ENCODE peak calls at places on chromosomes 5 and 9, in five cellular contexts. P is mucosa of descending colon, M is bronchial epithelial cell, L is left colon, E is right cardiac atrium. H is an unnamed sample.

GRCh38 chr9:91177661-91178280 is 183.9 kb downstream of the AUH start:
- DNase-seq in L (peak; percentile 49), P (peak; percentile 77), E (no peak), M (peak; percentile 85), H (peak; percentile 76)

GRCh38 chr5:40554794-40555193 is 124.9 kb upstream of the PTGER4 start:
- DNase-seq in E (no peak), P (no peak), M (no peak), L (peak; percentile 36), H (no peak)

GRCh38 chr9:129404621-129405020 is 216.3 kb downstream of the C9orf50 start:
- DNase-seq in L (no peak), E (peak; percentile 40), P (peak; percentile 30), M (no peak), H (no peak)

GRCh38 chr5:154038241-154038603 is 488 bp downstream of the FAM114A2 start:
- DNase-seq in E (peak; percentile 36), P (peak; percentile 52), M (peak; percentile 40), L (peak; percentile 42), H (peak; percentile 41)

GRCh38 chr9:71637433-71637832 is 130.9 kb downstream of the CEMIP2 start:
- DNase-seq in M (no peak), E (no peak), L (no peak), P (no peak), H (no peak)

GRCh38 chr5:68057186-68057585 is 158.4 kb upstream of the PIK3R1 start:
- DNase-seq in L (no peak), M (no peak), P (no peak), E (no peak), H (no peak)

GRCh38 chr5:93929146-93929545 is 187.7 kb upstream of the POU5F2 start:
- DNase-seq in L (no peak), E (no peak), M (no peak), P (no peak), H (no peak)

GRCh38 chr9:3751125-3751758 is 225.4 kb upstream of the RFX3 start:
- DNase-seq in L (no peak), E (no peak), P (no peak), M (no peak), H (peak; percentile 8)

GRCh38 chr5:94276056-94276455 is 342.3 kb downstream of the KIAA0825 start:
- DNase-seq in L (no peak), P (no peak), M (peak; percentile 26), E (no peak), H (peak; percentile 21)

GRCh38 chr9:31272456-31273295 is 1111.8 kb upstream of the ACO1 start:
- DNase-seq in M (peak; percentile 95), P (no peak), L (peak; percentile 51), E (no peak), H (peak; percentile 96)

GRCh38 chr9:95645579-95645978 is 128.8 kb upstream of the PTCH1 start:
- DNase-seq in M (no peak), E (no peak), L (no peak), P (no peak), H (no peak)

GRCh38 chr5:179265529-179266290 is 79.6 kb downstream of the ADAMTS2 start:
- DNase-seq in L (peak; percentile 83), M (peak; percentile 4), E (peak; percentile 98), P (peak; percentile 72), H (peak; percentile 10)

GRCh38 chr5:134070979-134071849 is 43.3 kb upstream of the TCF7 start:
- DNase-seq in P (peak; percentile 39), E (peak; percentile 58), L (no peak), M (no peak), H (peak; percentile 14)

GRCh38 chr9:26949604-26950003 is 2.6 kb upstream of the PLAA start:
- DNase-seq in L (no peak), E (no peak), M (peak; percentile 45), P (no peak), H (peak; percentile 46)

GRCh38 chr5:81800797-81801196 is 49.9 kb upstream of the SSBP2 start:
- DNase-seq in L (no peak), M (no peak), E (no peak), P (no peak), H (peak; percentile 48)

GRCh38 chr5:179798144-179798770 is 4.5 kb downstream of the LTC4S start:
- DNase-seq in P (no peak), L (no peak), M (no peak), E (peak; percentile 40), H (no peak)

GRCh38 chr5:42131081-42131480 is 206.0 kb downstream of the FBXO4 start:
- DNase-seq in M (no peak), L (no peak), E (no peak), P (no peak), H (no peak)

GRCh38 chr9:13033959-13034695 is 245.4 kb downstream of the MPDZ start:
- DNase-seq in L (no peak), M (peak; percentile 50), E (peak; percentile 85), P (peak; percentile 55), H (peak; percentile 65)

GRCh38 chr9:115411993-115412452 is 294.1 kb upstream of the TNC start:
- DNase-seq in L (no peak), M (peak; percentile 23), P (no peak), E (no peak), H (peak; percentile 23)

GRCh38 chr9:81268048-81268447 is 421.3 kb downstream of the TLE1 start:
- DNase-seq in E (no peak), P (no peak), L (no peak), M (peak; percentile 17), H (peak; percentile 23)

GRCh38 chr9:88235615-88236014 is 97.3 kb upstream of the SPATA31C2 start:
- DNase-seq in P (no peak), M (no peak), E (no peak), L (no peak), H (no peak)

GRCh38 chr9:124357591-124358361 is 57.5 kb downstream of the PSMB7 start:
- DNase-seq in E (no peak), M (no peak), L (no peak), P (no peak), H (no peak)

GRCh38 chr5:60701317-60701988 is 1.5 kb upstream of the DEPDC1B start:
- DNase-seq in P (no peak), L (no peak), E (no peak), M (peak; percentile 30), H (peak; percentile 48)

GRCh38 chr9:127021664-127022337 is 100.6 kb downstream of the ANGPTL2 start:
- DNase-seq in P (peak; percentile 58), E (peak; percentile 97), L (peak; percentile 78), M (no peak), H (no peak)

GRCh38 chr9:94632736-94633135 is 6.6 kb downstream of the FBP1 start:
- DNase-seq in P (no peak), M (no peak), L (no peak), E (no peak), H (no peak)

GRCh38 chr9:18499987-18500386 is 26.0 kb downstream of the ADAMTSL1 start:
- DNase-seq in E (no peak), P (no peak), M (peak; percentile 79), L (no peak), H (peak; percentile 66)

GRCh38 chr5:14741131-14741530 is 76.6 kb downstream of the OTULIN start:
- DNase-seq in E (no peak), M (no peak), L (no peak), P (no peak), H (no peak)

GRCh38 chr5:171336486-171337206 is 27.6 kb downstream of the TLX3 start:
- DNase-seq in M (peak; percentile 52), L (peak; percentile 29), E (peak; percentile 74), P (peak; percentile 39), H (peak; percentile 68)

GRCh38 chr9:77011973-77012817 is 7.3 kb upstream of the FOXB2 start:
- DNase-seq in L (peak; percentile 34), E (peak; percentile 83), P (peak; percentile 78), M (no peak), H (peak; percentile 46)

GRCh38 chr5:1540166-1540565 is 16.4 kb upstream of the LPCAT1 start:
- DNase-seq in P (no peak), L (no peak), M (no peak), E (no peak), H (no peak)

GRCh38 chr5:134097221-134097620 is 17.3 kb upstream of the TCF7 start:
- DNase-seq in M (no peak), P (no peak), E (no peak), L (no peak), H (no peak)

GRCh38 chr5:176611435-176611834 is 1.5 kb upstream of the GPRIN1 start:
- DNase-seq in M (peak; percentile 70), E (peak; percentile 92), L (peak; percentile 61), P (peak; percentile 78), H (peak; percentile 88)

GRCh38 chr9:137650779-137651178 is 32.0 kb downstream of the EHMT1 start:
- DNase-seq in L (no peak), P (no peak), E (no peak), M (no peak), H (no peak)

GRCh38 chr5:1003296-1003937 is 5.2 kb upstream of the NKD2 start:
- DNase-seq in E (peak; percentile 65), L (peak; percentile 49), P (peak; percentile 39), M (peak; percentile 97), H (peak; percentile 94)

GRCh38 chr5:178113141-178113787 is at the start of gene N4BP3:
- DNase-seq in M (peak; percentile 61), L (peak; percentile 64), E (no peak), P (peak; percentile 86), H (peak; percentile 91)

GRCh38 chr9:135741276-135742219 is 39.6 kb downstream of the KCNT1 start:
- DNase-seq in L (no peak), P (no peak), M (no peak), E (no peak), H (no peak)

GRCh38 chr5:163106098-163106497 is 331.3 kb upstream of the CCNG1 start:
- DNase-seq in L (no peak), P (no peak), E (no peak), M (peak; percentile 15), H (peak; percentile 17)